ENCODE peak calls at places on chromosomes 6 and 20, in nine cellular contexts. K is GM12878, U is IMR-90, E is transverse colon, G is body of pancreas, T is heart left ventricle, J is K562, D is ovary, H is sigmoid colon. W is an unnamed sample.

GRCh38 chr6:140537834-140538680 is 1163.6 kb upstream of the CITED2 start:
- DNase-seq in K (no peak), U (peak; percentile 98), E (no peak), G (peak; percentile 17), T (peak; percentile 20), J (no peak), D (no peak), H (peak; percentile 64), W (no peak)

GRCh38 chr20:23536601-23537000 is 31.7 kb downstream of the CST9L start:
- DNase-seq in K (no peak), U (no peak), E (no peak), G (no peak), T (no peak), J (no peak), D (no peak), H (no peak), W (no peak)

GRCh38 chr6:51678905-51679620 is 408.4 kb downstream of the PKHD1 start:
- DNase-seq in K (peak; percentile 19), U (no peak), E (no peak), G (no peak), T (peak; percentile 9), J (no peak), D (no peak), H (no peak), W (no peak)

GRCh38 chr6:36283608-36284007 is 13.7 kb downstream of the PNPLA1 start:
- DNase-seq in K (no peak), U (no peak), E (no peak), G (no peak), T (no peak), J (no peak), D (no peak), H (no peak), W (no peak)

GRCh38 chr20:17873410-17874270 is 95.0 kb downstream of the SNX5 start:
- DNase-seq in K (no peak), U (peak; percentile 96), E (peak; percentile 91), G (peak; percentile 96), T (peak; percentile 82), J (no peak), D (peak; percentile 96), H (peak; percentile 97), W (peak; percentile 87)

GRCh38 chr6:156582509-156582992 is 194.6 kb upstream of the ARID1B start:
- DNase-seq in K (no peak), U (no peak), E (peak; percentile 43), G (no peak), T (no peak), J (no peak), D (no peak), H (no peak), W (no peak)

GRCh38 chr6:137265574-137265973 is 46.4 kb upstream of the IFNGR1 start:
- DNase-seq in K (no peak), U (no peak), E (no peak), G (no peak), T (no peak), J (no peak), D (no peak), H (no peak), W (no peak)

GRCh38 chr6:35782424-35782823 is 1.6 kb downstream of the CLPSL1 start:
- DNase-seq in K (no peak), U (no peak), E (no peak), G (peak; percentile 71), T (no peak), J (no peak), D (no peak), H (no peak), W (peak; percentile 93)

GRCh38 chr6:141057761-141058160 is 1075.0 kb upstream of the GJE1 start:
- DNase-seq in K (no peak), U (no peak), E (no peak), G (no peak), T (no peak), J (no peak), D (no peak), H (no peak), W (no peak)

GRCh38 chr6:69090132-69090531 is 455.1 kb downstream of the ADGRB3 start:
- DNase-seq in K (no peak), U (peak; percentile 61), E (no peak), G (no peak), T (no peak), J (no peak), D (no peak), H (no peak), W (no peak)

GRCh38 chr6:163777379-163777686 is 362.8 kb downstream of the QKI start:
- DNase-seq in K (no peak), U (no peak), E (no peak), G (no peak), T (no peak), J (peak; percentile 98), D (no peak), H (no peak), W (no peak)
- TF ChIP-seq POLR2A in K (no peak), U (no peak), E (no peak), G (no peak), T (no peak), J (peak; percentile 69), D (no peak), H (no peak), W (no peak)

DNA sequence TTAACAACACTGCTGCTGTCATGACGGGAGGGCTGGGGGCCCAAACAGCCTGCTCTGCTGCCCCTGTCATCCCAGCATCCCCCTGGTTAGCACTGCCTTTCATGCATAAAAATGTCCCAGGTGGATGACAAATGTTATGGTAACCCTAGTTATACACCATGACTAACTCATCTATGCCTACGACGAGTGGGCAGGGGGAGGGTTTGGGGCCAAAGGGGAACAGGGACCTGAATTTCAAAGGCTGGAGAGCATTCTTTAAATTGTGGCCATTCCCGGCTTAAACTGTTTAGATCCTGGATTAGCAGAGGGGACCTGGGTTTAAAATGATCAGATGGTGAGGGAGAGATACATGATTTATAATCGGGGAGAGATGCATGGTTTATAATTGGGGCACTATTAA is 24.4 kb downstream of the GNAS-AS1 start:
- DNase-seq in K (no peak), U (no peak), E (no peak), G (no peak), T (no peak), J (no peak), D (no peak), H (no peak), W (no peak)
- H3K4me1 ChIP-seq in K (no peaks in the 10 kb centered on the region), U (no peaks in the 10 kb centered on the region), E (no peaks in the 10 kb centered on the region), G (no peaks in the 10 kb centered on the region), T (no peaks in the 10 kb centered on the region), J (no peaks in the 10 kb centered on the region), D (no peaks in the 10 kb centered on the region), H (peaks cover 9% of the 10 kb centered on the region), W (no peaks in the 10 kb centered on the region)

GRCh38 chr6:25094726-25095125 is 159.0 kb upstream of the RIPOR2 start:
- DNase-seq in K (no peak), U (no peak), E (no peak), G (no peak), T (no peak), J (no peak), D (no peak), H (no peak), W (no peak)
- H3K27ac ChIP-seq in K (no peak overlapping the region), U (no peak overlapping the region), E (no peak overlapping the region), G (no peak overlapping the region), T (no peak overlapping the region), J (no peak overlapping the region), D (no peak overlapping the region), H (no peak overlapping the region), W (no peak overlapping the region)

DNA sequence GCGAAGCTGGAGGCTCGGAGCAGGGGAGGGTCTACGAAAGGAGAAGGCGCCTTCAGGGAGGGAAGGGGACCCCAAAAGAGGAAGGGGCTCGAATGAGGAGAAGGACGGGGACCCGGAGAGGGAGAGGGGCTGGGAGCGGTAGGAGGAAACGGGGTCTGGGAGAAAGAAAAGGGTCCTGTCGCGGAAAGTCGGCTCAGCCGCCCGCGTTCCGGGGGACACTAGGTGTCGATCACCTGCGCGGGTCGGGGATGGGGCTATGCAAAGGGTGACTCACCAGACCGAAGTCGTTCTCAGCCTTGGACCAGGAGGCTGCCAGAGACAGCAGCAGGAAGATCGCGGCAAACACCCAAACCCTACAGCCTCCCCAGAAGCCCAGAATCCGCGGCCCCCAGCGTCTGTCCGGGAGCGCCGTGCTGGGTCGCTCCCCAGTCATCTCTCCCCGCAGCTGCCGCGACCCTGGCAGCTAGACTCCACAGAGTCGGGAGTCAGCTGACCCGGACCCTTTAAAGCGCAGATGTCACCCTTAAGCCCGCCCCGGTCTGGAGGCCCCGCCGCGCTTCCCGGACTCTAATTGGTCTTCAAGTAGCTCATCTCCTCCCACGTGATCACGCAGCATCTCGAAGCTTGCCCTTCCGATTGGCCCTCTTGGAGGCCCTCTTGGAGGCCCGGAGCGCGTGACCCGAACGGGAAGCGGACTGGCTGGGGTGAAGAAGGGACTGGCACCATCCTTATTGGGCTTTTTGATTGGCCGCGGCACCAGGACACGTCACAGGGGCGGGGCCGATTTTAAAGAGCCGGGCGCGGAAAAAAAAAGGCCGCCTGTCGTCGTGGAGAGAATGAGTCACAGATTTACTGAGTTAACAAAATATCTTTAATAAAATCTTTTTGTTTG is at the start of gene NEU1:
- DNase-seq in K (peak; percentile 97), U (peak; percentile 100), E (peak; percentile 99), G (peak; percentile 100), T (peak; percentile 100), J (peak; percentile 100), D (peak; percentile 100), H (peak; percentile 100), W (peak; percentile 99)
- TF ChIP-seq POLR2A in K (peak; percentile 100), U (peak; percentile 98), E (peak; percentile 96), G (peak; percentile 78), T (peak; percentile 88), J (peak; percentile 98), D (peak; percentile 97), H (peak; percentile 97), W (peak; percentile 96)

DNA sequence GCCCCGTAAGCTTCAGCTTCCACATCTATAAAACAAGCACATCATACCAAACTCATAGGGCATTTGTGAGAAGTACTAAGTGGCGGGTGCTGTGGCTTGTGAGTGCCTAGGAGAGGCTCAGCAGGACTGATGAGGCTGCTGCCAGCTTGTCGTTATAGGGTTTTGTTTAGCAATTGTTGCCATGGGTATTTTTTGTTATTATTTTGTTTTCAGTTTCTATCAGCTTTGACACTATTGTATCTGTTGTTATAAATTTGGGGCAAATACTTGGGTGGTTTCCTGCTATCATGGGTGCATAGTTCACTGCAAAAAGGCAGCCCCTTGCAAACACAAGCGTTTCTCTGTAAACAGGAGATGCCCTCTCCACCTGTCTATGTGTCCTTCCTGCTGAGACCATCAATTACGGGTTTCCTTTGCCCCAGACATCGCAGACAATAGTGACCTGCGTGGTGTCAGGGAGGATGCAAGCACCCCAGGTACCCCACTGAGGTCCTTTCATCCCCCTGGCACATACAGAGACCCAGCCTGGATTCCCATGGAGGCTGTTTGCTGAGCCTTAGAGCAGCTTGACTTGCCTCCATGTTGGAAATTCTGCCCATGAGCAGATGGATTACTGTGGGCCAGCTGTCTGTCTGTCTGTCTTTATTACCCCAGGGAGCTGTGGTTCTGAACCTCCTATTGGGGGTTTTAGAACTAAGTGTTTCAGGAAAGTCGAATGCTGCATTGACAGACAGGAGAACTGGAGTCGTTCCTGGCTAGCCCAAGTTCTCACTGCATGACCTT is 3.2 kb upstream of the CCDC167 start:
- DNase-seq in K (no peak), U (no peak), E (no peak), G (no peak), T (no peak), J (no peak), D (no peak), H (no peak), W (no peak)
- H3K4me1 ChIP-seq in K (peaks cover 31% of the 10 kb centered on the region), U (no peaks in the 10 kb centered on the region), E (no peaks in the 10 kb centered on the region), G (peaks cover 9% of the 10 kb centered on the region), T (no peaks in the 10 kb centered on the region), J (peaks cover 14% of the 10 kb centered on the region), D (no peaks in the 10 kb centered on the region), H (no peaks in the 10 kb centered on the region), W (no peaks in the 10 kb centered on the region)

W was measured in breast epithelium.